ENCODE peak calls at places on chromosomes 7 and 10, in four cellular contexts. One of them, this sample, is unnamed.
A peak's percentile ranks its signal among the peaks of the same experiment; 100 is the strongest.

GRCh38 chr7:45598697-45599520 is 24.7 kb downstream of the ADCY1 start:
- DNase-seq in PC-9: no peak
- DNase-seq in germinal center: no peak
- DNase-seq in GM03348: no peak
- DNase-seq in this sample: no peak

GRCh38 chr7:26329520-26330269 is 38.0 kb downstream of the SNX10 start:
- DNase-seq in PC-9: no peak
- DNase-seq in germinal center: peak; percentile 25
- DNase-seq in GM03348: no peak
- DNase-seq in this sample: no peak

GRCh38 chr10:27618036-27618615 is 114.0 kb downstream of the RAB18 start:
- DNase-seq in PC-9: no peak
- DNase-seq in germinal center: no peak
- DNase-seq in GM03348: no peak
- DNase-seq in this sample: no peak

GRCh38 chr10:77073066-77073960 is 564.3 kb downstream of the KCNMA1 start:
- DNase-seq in PC-9: no peak
- DNase-seq in germinal center: no peak
- DNase-seq in GM03348: peak; percentile 12
- DNase-seq in this sample: peak; percentile 6

GRCh38 chr7:69800495-69800894 is 202.2 kb downstream of the AUTS2 start:
- DNase-seq in PC-9: peak; percentile 56
- DNase-seq in germinal center: no peak
- DNase-seq in GM03348: no peak
- DNase-seq in this sample: peak; percentile 12

GRCh38 chr7:69736411-69736810 is 138.1 kb downstream of the AUTS2 start:
- DNase-seq in PC-9: no peak
- DNase-seq in germinal center: no peak
- DNase-seq in GM03348: no peak
- DNase-seq in this sample: no peak

GRCh38 chr10:17708806-17709205 is 43.2 kb upstream of the TMEM236 start:
- DNase-seq in PC-9: no peak
- DNase-seq in germinal center: no peak
- DNase-seq in GM03348: no peak
- DNase-seq in this sample: no peak

GRCh38 chr10:69413221-69413865 is 3.4 kb downstream of the TACR2 start:
- DNase-seq in PC-9: no peak
- DNase-seq in germinal center: peak; percentile 53
- DNase-seq in GM03348: peak; percentile 86
- DNase-seq in this sample: peak; percentile 90

GRCh38 chr10:79097021-79097695 is 28.4 kb downstream of the ZMIZ1 start:
- DNase-seq in PC-9: no peak
- DNase-seq in germinal center: no peak
- DNase-seq in GM03348: no peak
- DNase-seq in this sample: peak; percentile 48

GRCh38 chr7:90728568-90728967 is 132.4 kb downstream of the CDK14 start:
- DNase-seq in PC-9: no peak
- DNase-seq in germinal center: no peak
- DNase-seq in GM03348: no peak
- DNase-seq in this sample: no peak

GRCh38 chr10:11011436-11011835 is 6.2 kb upstream of the CELF2 start:
- DNase-seq in PC-9: no peak
- DNase-seq in germinal center: no peak
- DNase-seq in GM03348: no peak
- DNase-seq in this sample: no peak

GRCh38 chr7:81158189-81158588 is 239.3 kb upstream of the SEMA3C start:
- DNase-seq in PC-9: no peak
- DNase-seq in germinal center: no peak
- DNase-seq in GM03348: no peak
- DNase-seq in this sample: no peak

GRCh38 chr7:18552943-18553584 is 57.5 kb downstream of the HDAC9 start:
- DNase-seq in PC-9: no peak
- DNase-seq in germinal center: no peak
- DNase-seq in GM03348: no peak
- DNase-seq in this sample: no peak

GRCh38 chr7:68833442-68833841 is 764.8 kb upstream of the AUTS2 start:
- DNase-seq in PC-9: no peak
- DNase-seq in germinal center: no peak
- DNase-seq in GM03348: no peak
- DNase-seq in this sample: no peak

GRCh38 chr10:133520193-133520738 is 6.9 kb upstream of the CYP2E1 start:
- DNase-seq in PC-9: no peak
- DNase-seq in germinal center: peak; percentile 93
- DNase-seq in GM03348: peak; percentile 95
- DNase-seq in this sample: peak; percentile 82

GRCh38 chr7:157851501-157852067 is 514.8 kb downstream of the DNAJB6 start:
- DNase-seq in PC-9: no peak
- DNase-seq in germinal center: no peak
- DNase-seq in GM03348: no peak
- DNase-seq in this sample: no peak

GRCh38 chr10:84683980-84684740 is 355.8 kb downstream of the CCSER2 start:
- DNase-seq in PC-9: no peak
- DNase-seq in germinal center: no peak
- DNase-seq in GM03348: no peak
- DNase-seq in this sample: no peak

GRCh38 chr7:114979388-114979787 is 57.5 kb downstream of the MDFIC start:
- DNase-seq in PC-9: peak; percentile 80
- DNase-seq in germinal center: no peak
- DNase-seq in GM03348: no peak
- DNase-seq in this sample: no peak

GRCh38 chr10:69807696-69808095 is 6.0 kb downstream of the COL13A1 start:
- DNase-seq in PC-9: no peak
- DNase-seq in germinal center: no peak
- DNase-seq in GM03348: peak; percentile 57
- DNase-seq in this sample: peak; percentile 48

GRCh38 chr10:97174937-97175336 is 10.8 kb downstream of the SLIT1 start:
- DNase-seq in PC-9: no peak
- DNase-seq in germinal center: no peak
- DNase-seq in GM03348: no peak
- DNase-seq in this sample: no peak

GRCh38 chr10:68559872-68560200 is 301 bp upstream of the TET1 start:
- DNase-seq in PC-9: no peak
- DNase-seq in germinal center: no peak
- DNase-seq in GM03348: no peak
- DNase-seq in this sample: peak; percentile 54

GRCh38 chr7:98617051-98617959 is at the start of gene NPTX2:
- DNase-seq in PC-9: no peak
- DNase-seq in germinal center: peak; percentile 86
- DNase-seq in GM03348: no peak
- DNase-seq in this sample: peak; percentile 42

GRCh38 chr10:13338337-13339128 is 9.6 kb downstream of the SEPHS1 start:
- DNase-seq in PC-9: no peak
- DNase-seq in germinal center: no peak
- DNase-seq in GM03348: peak; percentile 63
- DNase-seq in this sample: peak; percentile 74